ENCODE peak calls at places on chromosomes 13 and 19, in nine cellular contexts. X is fibroblast of the conjunctiva, I is ovary, E is iPS-NIHi11, A is HS-27A, F is NCI-H1930, H is iPS DF 19.7, L is GM04504, T is mucosa of gallbladder. G is an unnamed sample.

GRCh38 chr13:80828759-80829158 is 487.8 kb upstream of the SPRY2 start:
- DNase-seq in X (no peak), I (no peak), E (no peak), A (no peak), F (no peak), H (no peak), L (no peak), T (no peak), G (no peak)

GRCh38 chr19:45800009-45800553 is 7.4 kb upstream of the DMWD start:
- DNase-seq in X (no peak), I (no peak), E (no peak), A (no peak), F (no peak), H (no peak), L (no peak), T (no peak), G (no peak)

GRCh38 chr13:60329221-60329983 is 67.6 kb upstream of the TDRD3 start:
- DNase-seq in X (no peak), I (no peak), E (peak), A (no peak), F (peak), H (no peak), L (peak), T (peak), G (no peak)

GRCh38 chr19:30870861-30871260 is 478.4 kb downstream of the TSHZ3 start:
- DNase-seq in X (no peak), I (peak), E (no peak), A (no peak), F (no peak), H (no peak), L (no peak), T (no peak), G (no peak)

GRCh38 chr13:113732961-113733950 is 25.8 kb upstream of the TMEM255B start:
- DNase-seq in X (no peak), I (no peak), E (no peak), A (no peak), F (no peak), H (no peak), L (no peak), T (no peak), G (peak)

GRCh38 chr19:17107546-17108452 is 32.2 kb downstream of the MYO9B start:
- DNase-seq in X (peak), I (peak), E (peak), A (peak), F (no peak), H (no peak), L (peak), T (peak), G (peak)

GRCh38 chr19:55519461-55520311 is 17.2 kb downstream of the SBK2 start:
- DNase-seq in X (peak), I (no peak), E (no peak), A (peak), F (no peak), H (no peak), L (peak), T (no peak), G (no peak)

GRCh38 chr19:41871573-41872383 is 5.3 kb upstream of the CD79A start:
- DNase-seq in X (no peak), I (no peak), E (no peak), A (no peak), F (no peak), H (no peak), L (no peak), T (no peak), G (no peak)

GRCh38 chr19:15469513-15470297 is 5.4 kb upstream of the RASAL3 start:
- DNase-seq in X (no peak), I (no peak), E (peak), A (no peak), F (no peak), H (no peak), L (no peak), T (no peak), G (peak)

GRCh38 chr13:101258071-101258470 is 158.2 kb downstream of the NALCN start:
- DNase-seq in X (peak), I (no peak), E (peak), A (peak), F (no peak), H (peak), L (peak), T (no peak), G (no peak)

GRCh38 chr13:26017196-26017921 is 34.5 kb downstream of the SHISA2 start:
- DNase-seq in X (no peak), I (no peak), E (no peak), A (no peak), F (no peak), H (no peak), L (no peak), T (no peak), G (no peak)

GRCh38 chr19:52138614-52139290 is 986 bp downstream of the ZNF616 start:
- DNase-seq in X (no peak), I (peak), E (peak), A (peak), F (peak), H (no peak), L (no peak), T (no peak), G (peak)

GRCh38 chr19:14476663-14477401 is 1.7 kb upstream of the PTGER1 start:
- DNase-seq in X (peak), I (no peak), E (peak), A (no peak), F (no peak), H (no peak), L (peak), T (no peak), G (no peak)

GRCh38 chr13:84605927-84606326 is 723.7 kb upstream of the SLITRK1 start:
- DNase-seq in X (no peak), I (no peak), E (peak), A (no peak), F (no peak), H (peak), L (no peak), T (no peak), G (peak)

GRCh38 chr19:33280351-33280921 is 21.9 kb downstream of the CEBPA start:
- DNase-seq in X (no peak), I (no peak), E (no peak), A (no peak), F (no peak), H (no peak), L (no peak), T (no peak), G (no peak)

GRCh38 chr19:43789029-43789428 is 8.3 kb upstream of the KCNN4 start:
- DNase-seq in X (no peak), I (no peak), E (no peak), A (no peak), F (no peak), H (no peak), L (no peak), T (no peak), G (peak)

GRCh38 chr19:45994456-45994988 is 745 bp upstream of the CCDC61 start:
- DNase-seq in X (no peak), I (no peak), E (no peak), A (no peak), F (no peak), H (no peak), L (no peak), T (no peak), G (no peak)

GRCh38 chr19:45138303-45138751 is 22.5 kb downstream of the NKPD1 start:
- DNase-seq in X (no peak), I (no peak), E (no peak), A (no peak), F (no peak), H (no peak), L (no peak), T (no peak), G (no peak)

GRCh38 chr13:30002577-30002976 is 152.2 kb upstream of the UBL3 start:
- DNase-seq in X (peak), I (no peak), E (no peak), A (peak), F (no peak), H (no peak), L (peak), T (no peak), G (no peak)

G was measured in aorta.